ENCODE peak calls at places on chromosomes 5 and 9, in ten cellular contexts. A is HCEC 1CT; X is adipocyte; H is astrocyte of the spinal cord; L is GM13977; U is activated T-cell treated with anti-CD3 and anti-CD28 coated beads for 1 hour; T is stimulated activated naive B cell treated with anti-CD40 and anti-IgM and Interleukin-4, amounts not matched to agents 10 μg/mL and 1 μg/mL and 100 μg/mL, for 72 hours; C is activated T-helper 2 cell treated with anti-CD3 and anti-CD28 coated beads, Interferon-gamma antibody, Interleukin-2, Interleukin-4, amounts not matched to agents 10 μg/mL and 5 μg/mL and 100 μg/mL, durations not matched to agents 14 hours and 24 hours and 36 hours; F is NCI-H1436; E is tibial nerve. N is an unnamed sample.

GRCh38 chr5:114148253-114148652 is 213.6 kb upstream of the KCNN2 start:
- DNase-seq in A (no peak), X (no peak), H (no peak), L (no peak), U (no peak), T (no peak), C (no peak), F (no peak), E (no peak), N (no peak)

GRCh38 chr9:111794837-111795556 is at the start of gene SHOC1:
- DNase-seq in A (no peak), X (no peak), H (no peak), L (no peak), U (no peak), T (no peak), C (no peak), F (no peak), E (no peak), N (no peak)

GRCh38 chr5:136212252-136212721 is 19.3 kb upstream of the SMIM32 start:
- DNase-seq in A (peak; percentile 19), X (peak; percentile 75), H (no peak), L (peak; percentile 76), U (peak; percentile 18), T (no peak), C (peak; percentile 14), F (peak; percentile 36), E (no peak), N (peak; percentile 66)

GRCh38 chr5:142811840-142812557 is 41.8 kb downstream of the ARHGAP26 start:
- DNase-seq in A (no peak), X (no peak), H (no peak), L (no peak), U (no peak), T (no peak), C (no peak), F (no peak), E (no peak), N (no peak)

GRCh38 chr5:114949001-114949400 is 220.7 kb downstream of the TRIM36 start:
- DNase-seq in A (no peak), X (no peak), H (no peak), L (no peak), U (no peak), T (no peak), C (no peak), F (no peak), E (no peak), N (no peak)

GRCh38 chr9:116928283-116928682 is 241.2 kb downstream of the TRIM32 start:
- DNase-seq in A (no peak), X (no peak), H (no peak), L (no peak), U (no peak), T (no peak), C (no peak), F (no peak), E (no peak), N (no peak)

GRCh38 chr9:95506692-95507455 is 9.9 kb downstream of the PTCH1 start:
- DNase-seq in A (peak; percentile 61), X (peak; percentile 83), H (peak; percentile 73), L (peak; percentile 70), U (no peak), T (peak; percentile 32), C (no peak), F (no peak), E (no peak), N (peak; percentile 48)

GRCh38 chr5:161865510-161865909 is 17.6 kb downstream of the GABRA1 start:
- DNase-seq in A (no peak), X (no peak), H (no peak), L (no peak), U (no peak), T (no peak), C (no peak), F (no peak), E (no peak), N (no peak)

GRCh38 chr9:16371306-16371705 is 499.2 kb downstream of the BNC2 start:
- DNase-seq in A (no peak), X (no peak), H (no peak), L (no peak), U (no peak), T (no peak), C (no peak), F (no peak), E (no peak), N (no peak)

GRCh38 chr9:14119694-14120514 is 194.0 kb downstream of the NFIB start:
- DNase-seq in A (peak; percentile 18), X (peak; percentile 49), H (peak; percentile 61), L (no peak), U (no peak), T (no peak), C (no peak), F (no peak), E (no peak), N (no peak)

GRCh38 chr5:72151646-72152045 is 44.4 kb downstream of the MAP1B start:
- DNase-seq in A (peak; percentile 40), X (no peak), H (no peak), L (no peak), U (no peak), T (no peak), C (no peak), F (no peak), E (no peak), N (no peak)

GRCh38 chr9:119218293-119218692 is 150.9 kb downstream of the BRINP1 start:
- DNase-seq in A (no peak), X (no peak), H (no peak), L (no peak), U (no peak), T (no peak), C (no peak), F (no peak), E (no peak), N (no peak)

GRCh38 chr9:94920439-94920951 is 194.0 kb downstream of the AOPEP start:
- DNase-seq in A (peak; percentile 80), X (peak; percentile 88), H (no peak), L (no peak), U (no peak), T (no peak), C (no peak), F (no peak), E (peak; percentile 57), N (no peak)

GRCh38 chr9:82961504-82962125 is 101.3 kb downstream of the RASEF start:
- DNase-seq in A (peak; percentile 56), X (peak; percentile 93), H (peak; percentile 74), L (peak; percentile 45), U (no peak), T (peak; percentile 49), C (no peak), F (peak; percentile 85), E (peak; percentile 48), N (peak; percentile 62)

GRCh38 chr9:6902423-6902822 is 144.7 kb downstream of the KDM4C start:
- DNase-seq in A (no peak), X (no peak), H (peak; percentile 25), L (no peak), U (no peak), T (no peak), C (no peak), F (no peak), E (no peak), N (no peak)

GRCh38 chr5:83076742-83077661 is at the start of the genes TMEM167A and XRCC4:
- DNase-seq in A (peak; percentile 99), X (peak; percentile 100), H (peak; percentile 99), L (peak; percentile 86), U (peak; percentile 82), T (peak; percentile 96), C (peak; percentile 93), F (peak; percentile 98), E (peak; percentile 92), N (peak; percentile 97)

GRCh38 chr9:99426443-99426842 is 204.4 kb downstream of the SEC61B start:
- DNase-seq in A (no peak), X (no peak), H (no peak), L (no peak), U (no peak), T (no peak), C (no peak), F (no peak), E (no peak), N (no peak)

GRCh38 chr5:160347453-160347852 is 23.0 kb downstream of the C1QTNF2 start:
- DNase-seq in A (no peak), X (no peak), H (no peak), L (no peak), U (no peak), T (no peak), C (no peak), F (no peak), E (no peak), N (no peak)

GRCh38 chr9:124770359-124771020 is 621 bp downstream of the NR6A1 start:
- DNase-seq in A (no peak), X (no peak), H (no peak), L (peak; percentile 77), U (no peak), T (no peak), C (no peak), F (no peak), E (no peak), N (no peak)

GRCh38 chr9:130696139-130696650 is 2.6 kb downstream of the EXOSC2 start:
- DNase-seq in A (no peak), X (no peak), H (no peak), L (no peak), U (no peak), T (no peak), C (no peak), F (no peak), E (no peak), N (no peak)

GRCh38 chr9:131593255-131593820 is 48.0 kb downstream of the PRRT1B start:
- DNase-seq in A (no peak), X (no peak), H (no peak), L (no peak), U (no peak), T (no peak), C (no peak), F (no peak), E (no peak), N (no peak)

GRCh38 chr9:90870646-90871326 is 69.2 kb downstream of the SYK start:
- DNase-seq in A (peak; percentile 26), X (peak; percentile 75), H (peak; percentile 40), L (peak; percentile 62), U (no peak), T (no peak), C (no peak), F (no peak), E (no peak), N (peak; percentile 50)

GRCh38 chr5:105836263-105836662 is 1834.5 kb downstream of the EFNA5 start:
- DNase-seq in A (peak; percentile 43), X (peak; percentile 91), H (peak; percentile 19), L (no peak), U (no peak), T (no peak), C (no peak), F (no peak), E (no peak), N (no peak)

GRCh38 chr9:18596920-18597319 is 123.0 kb downstream of the ADAMTSL1 start:
- DNase-seq in A (peak; percentile 94), X (peak; percentile 34), H (no peak), L (no peak), U (no peak), T (no peak), C (no peak), F (no peak), E (no peak), N (no peak)

GRCh38 chr5:5480481-5481111 is 58.1 kb downstream of the ICE1 start:
- DNase-seq in A (no peak), X (no peak), H (no peak), L (no peak), U (no peak), T (no peak), C (no peak), F (no peak), E (no peak), N (no peak)

GRCh38 chr5:37900692-37901091 is 60.9 kb upstream of the GDNF start:
- DNase-seq in A (peak; percentile 69), X (peak; percentile 51), H (peak; percentile 37), L (no peak), U (no peak), T (no peak), C (no peak), F (no peak), E (peak; percentile 15), N (no peak)